ENCODE peak calls at places on chromosomes 13 and 19, in ten cellular contexts. One of them, this sample, is unnamed.

GRCh38 chr13:26500618-26501320 is 56.7 kb upstream of the WASF3 start:
- DNase-seq in SK-N-SH: no peak
- DNase-seq in transverse colon: no peak
- DNase-seq in breast epithelium: no peak
- DNase-seq in H1: no peak
- DNase-seq in GM23338: no peak
- DNase-seq in stomach: no peak
- DNase-seq in upper lobe of left lung: peak
- DNase-seq in suprapubic skin: no peak
- DNase-seq in spleen: no peak
- DNase-seq in this sample: no peak

GRCh38 chr19:47357788-47358680 is 8.9 kb downstream of the DHX34 start:
- DNase-seq in spleen: no peak
- DNase-seq in suprapubic skin: no peak
- DNase-seq in transverse colon: no peak
- DNase-seq in stomach: no peak
- DNase-seq in upper lobe of left lung: peak
- DNase-seq in SK-N-SH: peak
- DNase-seq in GM23338: peak
- DNase-seq in breast epithelium: no peak
- DNase-seq in H1: no peak
- DNase-seq in this sample: no peak

GRCh38 chr19:16258440-16258903 is 60.8 kb downstream of the AP1M1 start:
- DNase-seq in suprapubic skin: peak
- DNase-seq in upper lobe of left lung: peak
- DNase-seq in spleen: peak
- DNase-seq in GM23338: no peak
- DNase-seq in SK-N-SH: peak
- DNase-seq in H1: no peak
- DNase-seq in transverse colon: peak
- DNase-seq in stomach: peak
- DNase-seq in breast epithelium: no peak
- DNase-seq in this sample: no peak

GRCh38 chr13:53018690-53019647 is 9.6 kb upstream of the OLFM4 start:
- DNase-seq in upper lobe of left lung: no peak
- DNase-seq in H1: no peak
- DNase-seq in transverse colon: no peak
- DNase-seq in SK-N-SH: no peak
- DNase-seq in suprapubic skin: no peak
- DNase-seq in stomach: no peak
- DNase-seq in GM23338: no peak
- DNase-seq in breast epithelium: no peak
- DNase-seq in spleen: no peak
- DNase-seq in this sample: no peak

GRCh38 chr19:46515879-46516350 is 20.2 kb upstream of the PNMA8B start:
- DNase-seq in breast epithelium: no peak
- DNase-seq in suprapubic skin: no peak
- DNase-seq in transverse colon: no peak
- DNase-seq in GM23338: peak
- DNase-seq in upper lobe of left lung: no peak
- DNase-seq in stomach: no peak
- DNase-seq in spleen: no peak
- DNase-seq in H1: no peak
- DNase-seq in SK-N-SH: peak
- DNase-seq in this sample: no peak

GRCh38 chr13:33725340-33725739 is 92.6 kb upstream of the RFC3 start:
- DNase-seq in transverse colon: no peak
- DNase-seq in H1: no peak
- DNase-seq in stomach: no peak
- DNase-seq in breast epithelium: no peak
- DNase-seq in suprapubic skin: no peak
- DNase-seq in upper lobe of left lung: no peak
- DNase-seq in SK-N-SH: no peak
- DNase-seq in GM23338: no peak
- DNase-seq in spleen: no peak
- DNase-seq in this sample: no peak

GRCh38 chr13:27293873-27294515 is 23.4 kb downstream of the RASL11A start:
- DNase-seq in H1: no peak
- DNase-seq in breast epithelium: no peak
- DNase-seq in SK-N-SH: no peak
- DNase-seq in stomach: no peak
- DNase-seq in spleen: no peak
- DNase-seq in suprapubic skin: no peak
- DNase-seq in GM23338: no peak
- DNase-seq in transverse colon: no peak
- DNase-seq in upper lobe of left lung: no peak
- DNase-seq in this sample: no peak

GRCh38 chr13:51783432-51784094 is 20.4 kb downstream of the DHRS12 start:
- DNase-seq in spleen: no peak
- DNase-seq in SK-N-SH: no peak
- DNase-seq in GM23338: no peak
- DNase-seq in upper lobe of left lung: no peak
- DNase-seq in breast epithelium: no peak
- DNase-seq in stomach: no peak
- DNase-seq in suprapubic skin: peak
- DNase-seq in H1: no peak
- DNase-seq in transverse colon: no peak
- DNase-seq in this sample: no peak

GRCh38 chr13:24740014-24740890 is 23.7 kb upstream of the RNF17 start:
- DNase-seq in H1: no peak
- DNase-seq in spleen: no peak
- DNase-seq in upper lobe of left lung: no peak
- DNase-seq in transverse colon: no peak
- DNase-seq in suprapubic skin: no peak
- DNase-seq in GM23338: no peak
- DNase-seq in stomach: no peak
- DNase-seq in breast epithelium: no peak
- DNase-seq in SK-N-SH: no peak
- DNase-seq in this sample: no peak

GRCh38 chr19:52286256-52286655 is 10.7 kb upstream of the ZNF480 start:
- DNase-seq in transverse colon: no peak
- DNase-seq in suprapubic skin: no peak
- DNase-seq in spleen: no peak
- DNase-seq in breast epithelium: no peak
- DNase-seq in H1: no peak
- DNase-seq in stomach: no peak
- DNase-seq in SK-N-SH: no peak
- DNase-seq in upper lobe of left lung: no peak
- DNase-seq in GM23338: no peak
- DNase-seq in this sample: no peak

GRCh38 chr19:39970424-39970673 is 616 bp upstream of the PSMC4 start:
- DNase-seq in breast epithelium: no peak
- DNase-seq in SK-N-SH: no peak
- DNase-seq in upper lobe of left lung: no peak
- DNase-seq in spleen: no peak
- DNase-seq in suprapubic skin: no peak
- DNase-seq in stomach: no peak
- DNase-seq in transverse colon: no peak
- DNase-seq in GM23338: no peak
- DNase-seq in H1: no peak
- DNase-seq in this sample: no peak

GRCh38 chr19:2079865-2080301 is 16.2 kb downstream of the MOB3A start:
- DNase-seq in spleen: no peak
- DNase-seq in breast epithelium: no peak
- DNase-seq in transverse colon: no peak
- DNase-seq in SK-N-SH: peak
- DNase-seq in stomach: no peak
- DNase-seq in suprapubic skin: no peak
- DNase-seq in upper lobe of left lung: peak
- DNase-seq in GM23338: no peak
- DNase-seq in H1: no peak
- DNase-seq in this sample: no peak

GRCh38 chr19:2083174-2083854 is 12.8 kb downstream of the MOB3A start:
- DNase-seq in SK-N-SH: peak
- DNase-seq in GM23338: no peak
- DNase-seq in H1: no peak
- DNase-seq in upper lobe of left lung: peak
- DNase-seq in spleen: peak
- DNase-seq in stomach: no peak
- DNase-seq in breast epithelium: no peak
- DNase-seq in suprapubic skin: no peak
- DNase-seq in transverse colon: peak
- DNase-seq in this sample: no peak

GRCh38 chr19:2079076-2079864 is 16.9 kb downstream of the MOB3A start:
- DNase-seq in suprapubic skin: no peak
- DNase-seq in stomach: no peak
- DNase-seq in upper lobe of left lung: peak
- DNase-seq in H1: no peak
- DNase-seq in spleen: no peak
- DNase-seq in GM23338: no peak
- DNase-seq in breast epithelium: no peak
- DNase-seq in transverse colon: no peak
- DNase-seq in SK-N-SH: peak
- DNase-seq in this sample: no peak

GRCh38 chr19:2080336-2080988 is 15.7 kb downstream of the MOB3A start:
- DNase-seq in breast epithelium: no peak
- DNase-seq in suprapubic skin: no peak
- DNase-seq in transverse colon: no peak
- DNase-seq in spleen: no peak
- DNase-seq in GM23338: no peak
- DNase-seq in upper lobe of left lung: peak
- DNase-seq in stomach: no peak
- DNase-seq in SK-N-SH: peak
- DNase-seq in H1: no peak
- DNase-seq in this sample: no peak

DNA sequence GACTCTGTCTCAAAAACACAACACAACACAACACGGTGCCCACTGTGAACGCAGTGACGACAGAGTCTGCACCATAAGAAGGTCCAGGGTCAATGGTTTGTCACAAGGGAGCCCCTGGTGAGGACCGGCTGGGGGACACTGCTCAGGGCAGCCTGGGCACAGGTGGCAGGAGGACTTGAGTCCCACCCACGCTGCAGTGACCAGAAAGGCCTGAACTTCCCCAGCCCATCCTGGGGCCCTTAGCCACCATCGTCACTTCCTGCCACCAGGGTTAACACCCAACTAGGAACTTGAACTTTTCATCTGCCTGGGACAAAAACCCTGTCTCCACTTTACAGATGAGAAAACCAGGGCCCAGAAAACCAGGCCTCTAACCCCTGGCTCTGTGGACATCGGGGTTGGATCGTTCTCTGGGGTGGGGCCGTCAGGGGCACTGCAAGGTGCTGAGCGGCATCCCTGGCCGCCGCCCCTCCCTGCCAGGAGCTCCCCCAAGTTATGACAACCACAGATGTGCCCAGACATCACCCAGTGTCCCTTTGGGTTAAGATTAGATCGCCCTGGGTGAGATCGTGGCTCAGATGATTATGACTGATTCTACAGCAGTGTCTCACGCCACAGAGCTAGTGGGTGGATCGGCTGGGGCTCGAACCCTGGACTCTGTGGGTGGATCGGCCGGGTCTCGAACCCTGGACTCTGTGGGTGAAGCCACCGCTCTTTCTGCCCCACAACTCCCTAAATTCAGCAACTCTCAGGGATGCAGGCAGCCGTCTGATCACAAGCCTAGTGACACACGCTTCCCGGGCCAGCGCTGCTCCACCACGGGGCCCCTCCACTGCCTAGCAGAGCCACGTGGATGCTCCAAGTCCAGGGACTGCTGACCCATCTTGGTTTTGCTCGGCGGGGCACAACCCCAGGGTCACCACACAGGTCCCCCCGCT is 14.0 kb downstream of the MOB3A start:
- DNase-seq in suprapubic skin: no peak
- DNase-seq in transverse colon: peak
- DNase-seq in H1: no peak
- DNase-seq in breast epithelium: no peak
- DNase-seq in GM23338: no peak
- DNase-seq in upper lobe of left lung: peak
- DNase-seq in spleen: peak
- DNase-seq in stomach: peak
- DNase-seq in SK-N-SH: peak
- DNase-seq in this sample: no peak
- H3K27ac ChIP-seq in suprapubic skin: peak
- H3K27ac ChIP-seq in transverse colon: peak
- H3K27ac ChIP-seq in H1: no peak
- H3K27ac ChIP-seq in breast epithelium: no peak
- H3K27ac ChIP-seq in GM23338: no peak
- H3K27ac ChIP-seq in upper lobe of left lung: peak
- H3K27ac ChIP-seq in spleen: peak
- H3K27ac ChIP-seq in stomach: peak
- H3K27ac ChIP-seq in SK-N-SH: no peak
- H3K27ac ChIP-seq in this sample: no peak

GRCh38 chr19:8412783-8413592 is at the start of gene MARCHF2:
- DNase-seq in upper lobe of left lung: peak
- DNase-seq in SK-N-SH: peak
- DNase-seq in suprapubic skin: peak
- DNase-seq in stomach: peak
- DNase-seq in transverse colon: peak
- DNase-seq in spleen: peak
- DNase-seq in GM23338: peak
- DNase-seq in H1: peak
- DNase-seq in breast epithelium: peak
- DNase-seq in this sample: peak
- TF ChIP-seq POLR2AphosphoS5 in upper lobe of left lung: no peak
- TF ChIP-seq POLR2AphosphoS5 in SK-N-SH: no peak
- TF ChIP-seq POLR2AphosphoS5 in suprapubic skin: no peak
- TF ChIP-seq POLR2AphosphoS5 in stomach: peak
- TF ChIP-seq POLR2AphosphoS5 in transverse colon: peak
- TF ChIP-seq POLR2AphosphoS5 in spleen: peak
- TF ChIP-seq POLR2AphosphoS5 in GM23338: no peak
- TF ChIP-seq POLR2AphosphoS5 in H1: no peak
- TF ChIP-seq POLR2AphosphoS5 in breast epithelium: no peak
- TF ChIP-seq POLR2AphosphoS5 in this sample: peak

GRCh38 chr19:29662604-29663404 is 2.5 kb upstream of the PLEKHF1 start:
- DNase-seq in upper lobe of left lung: no peak
- DNase-seq in SK-N-SH: no peak
- DNase-seq in H1: no peak
- DNase-seq in breast epithelium: peak
- DNase-seq in stomach: peak
- DNase-seq in spleen: peak
- DNase-seq in suprapubic skin: peak
- DNase-seq in GM23338: no peak
- DNase-seq in transverse colon: peak
- DNase-seq in this sample: peak
- H3K4me3 ChIP-seq in upper lobe of left lung: no peak
- H3K4me3 ChIP-seq in SK-N-SH: no peak
- H3K4me3 ChIP-seq in H1: no peak
- H3K4me3 ChIP-seq in breast epithelium: peak
- H3K4me3 ChIP-seq in stomach: no peak
- H3K4me3 ChIP-seq in spleen: no peak
- H3K4me3 ChIP-seq in suprapubic skin: peak
- H3K4me3 ChIP-seq in GM23338: no peak
- H3K4me3 ChIP-seq in transverse colon: no peak
- H3K4me3 ChIP-seq in this sample: no peak

DNA sequence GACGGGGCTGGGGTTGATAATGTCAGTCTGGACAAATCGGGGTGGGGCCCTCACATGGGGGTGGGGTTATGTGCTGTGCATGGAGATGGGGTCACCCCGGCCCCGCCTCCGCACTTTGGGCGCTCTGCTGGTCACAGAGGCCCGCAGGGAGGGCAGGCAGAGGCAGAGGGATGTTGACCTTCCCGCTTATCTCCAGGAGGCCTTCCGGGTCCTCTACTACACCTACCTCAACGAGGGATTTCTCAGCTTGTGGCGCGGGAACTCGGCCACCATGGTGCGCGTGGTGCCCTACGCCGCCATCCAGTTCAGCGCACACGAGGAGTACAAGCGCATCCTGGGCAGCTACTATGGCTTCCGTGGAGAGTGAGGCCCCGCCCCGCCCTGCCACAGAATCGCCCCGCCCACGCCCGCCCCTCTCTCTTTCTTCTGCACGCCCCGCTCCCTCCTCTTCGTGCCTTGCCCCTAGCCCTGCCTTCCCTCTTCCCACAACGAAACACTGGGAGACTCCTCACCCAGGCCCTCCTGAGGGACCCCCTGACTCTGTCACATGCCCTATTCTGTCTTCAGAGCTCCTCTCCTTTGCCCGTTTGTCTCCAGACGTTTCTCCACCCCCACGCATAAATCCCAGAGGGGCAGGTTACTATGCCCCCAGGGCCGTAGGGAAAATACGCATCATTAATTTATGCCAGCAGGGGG is 32.8 kb downstream of the TMEM161A start:
- DNase-seq in stomach: peak
- DNase-seq in SK-N-SH: peak
- DNase-seq in transverse colon: peak
- DNase-seq in H1: no peak
- DNase-seq in breast epithelium: no peak
- DNase-seq in spleen: no peak
- DNase-seq in upper lobe of left lung: peak
- DNase-seq in suprapubic skin: no peak
- DNase-seq in GM23338: peak
- DNase-seq in this sample: peak
- H3K27ac ChIP-seq in stomach: peak
- H3K27ac ChIP-seq in SK-N-SH: no peak
- H3K27ac ChIP-seq in transverse colon: peak
- H3K27ac ChIP-seq in H1: peak
- H3K27ac ChIP-seq in breast epithelium: peak
- H3K27ac ChIP-seq in spleen: peak
- H3K27ac ChIP-seq in upper lobe of left lung: no peak
- H3K27ac ChIP-seq in suprapubic skin: no peak
- H3K27ac ChIP-seq in GM23338: peak
- H3K27ac ChIP-seq in this sample: no peak